ENCODE peak calls at places on chromosomes 12 and 14, in six cellular contexts. One of them, this sample, is unnamed.
A peak's percentile ranks its signal among the peaks of the same experiment; 100 is the strongest.

GRCh38 chr12:57127101-57127709 is 1.1 kb upstream of the LRP1 start:
- DNase-seq in A549: peak; percentile 70
- DNase-seq in uterus: peak; percentile 72
- DNase-seq in AG10803: no peak
- DNase-seq in WTC11: peak; percentile 76
- DNase-seq in suprapubic skin: peak; percentile 84
- DNase-seq in this sample: peak; percentile 73

GRCh38 chr12:103800252-103800771 is 40.7 kb downstream of the NT5DC3 start:
- DNase-seq in A549: no peak
- DNase-seq in uterus: peak; percentile 53
- DNase-seq in AG10803: peak; percentile 80
- DNase-seq in WTC11: no peak
- DNase-seq in suprapubic skin: no peak
- DNase-seq in this sample: no peak

GRCh38 chr14:99173086-99173485 is 98.9 kb downstream of the BCL11B start:
- DNase-seq in A549: no peak
- DNase-seq in uterus: no peak
- DNase-seq in AG10803: no peak
- DNase-seq in WTC11: no peak
- DNase-seq in suprapubic skin: peak; percentile 46
- DNase-seq in this sample: no peak

GRCh38 chr12:27498159-27498558 is 25.8 kb upstream of the PPFIBP1 start:
- DNase-seq in A549: no peak
- DNase-seq in uterus: no peak
- DNase-seq in AG10803: no peak
- DNase-seq in WTC11: no peak
- DNase-seq in suprapubic skin: no peak
- DNase-seq in this sample: no peak

GRCh38 chr14:25006961-25007795 is 42.8 kb downstream of the STXBP6 start:
- DNase-seq in A549: peak; percentile 21
- DNase-seq in uterus: no peak
- DNase-seq in AG10803: peak; percentile 91
- DNase-seq in WTC11: no peak
- DNase-seq in suprapubic skin: no peak
- DNase-seq in this sample: no peak

GRCh38 chr12:117063162-117063911 is 35.9 kb downstream of the TESC start:
- DNase-seq in A549: no peak
- DNase-seq in uterus: no peak
- DNase-seq in AG10803: no peak
- DNase-seq in WTC11: no peak
- DNase-seq in suprapubic skin: no peak
- DNase-seq in this sample: no peak

GRCh38 chr12:121748218-121748570 is 35.6 kb downstream of the TMEM120B start:
- DNase-seq in A549: peak; percentile 64
- DNase-seq in uterus: peak; percentile 31
- DNase-seq in AG10803: no peak
- DNase-seq in WTC11: peak; percentile 46
- DNase-seq in suprapubic skin: no peak
- DNase-seq in this sample: peak; percentile 27

GRCh38 chr14:99702115-99702514 is 18.0 kb downstream of the CYP46A1 start:
- DNase-seq in A549: no peak
- DNase-seq in uterus: no peak
- DNase-seq in AG10803: no peak
- DNase-seq in WTC11: no peak
- DNase-seq in suprapubic skin: no peak
- DNase-seq in this sample: no peak

GRCh38 chr12:39692258-39692853 is 72.8 kb upstream of the ABCD2 start:
- DNase-seq in A549: no peak
- DNase-seq in uterus: no peak
- DNase-seq in AG10803: peak; percentile 6
- DNase-seq in WTC11: no peak
- DNase-seq in suprapubic skin: no peak
- DNase-seq in this sample: no peak

GRCh38 chr12:121465921-121466799 is 66.2 kb downstream of the RNF34 start:
- DNase-seq in A549: peak; percentile 43
- DNase-seq in uterus: no peak
- DNase-seq in AG10803: peak; percentile 30
- DNase-seq in WTC11: no peak
- DNase-seq in suprapubic skin: no peak
- DNase-seq in this sample: peak; percentile 60

GRCh38 chr14:59677771-59678211 is 101.2 kb upstream of the CCDC175 start:
- DNase-seq in A549: no peak
- DNase-seq in uterus: no peak
- DNase-seq in AG10803: peak; percentile 38
- DNase-seq in WTC11: no peak
- DNase-seq in suprapubic skin: no peak
- DNase-seq in this sample: no peak

GRCh38 chr14:30779210-30779609 is 95.1 kb upstream of the COCH start:
- DNase-seq in A549: no peak
- DNase-seq in uterus: no peak
- DNase-seq in AG10803: no peak
- DNase-seq in WTC11: no peak
- DNase-seq in suprapubic skin: no peak
- DNase-seq in this sample: no peak

GRCh38 chr12:95225645-95226212 is 8.1 kb downstream of the VEZT start:
- DNase-seq in A549: no peak
- DNase-seq in uterus: no peak
- DNase-seq in AG10803: no peak
- DNase-seq in WTC11: no peak
- DNase-seq in suprapubic skin: no peak
- DNase-seq in this sample: no peak

GRCh38 chr12:49706351-49707126 is 666 bp downstream of the FMNL3 start:
- DNase-seq in A549: no peak
- DNase-seq in uterus: no peak
- DNase-seq in AG10803: peak; percentile 42
- DNase-seq in WTC11: peak; percentile 41
- DNase-seq in suprapubic skin: peak; percentile 69
- DNase-seq in this sample: peak; percentile 40

GRCh38 chr12:111180830-111181726 is 187.8 kb downstream of the PHETA1 start:
- DNase-seq in A549: no peak
- DNase-seq in uterus: peak; percentile 57
- DNase-seq in AG10803: peak; percentile 37
- DNase-seq in WTC11: no peak
- DNase-seq in suprapubic skin: peak; percentile 71
- DNase-seq in this sample: no peak

GRCh38 chr14:52253503-52253902 is 14.0 kb upstream of the PTGDR start:
- DNase-seq in A549: no peak
- DNase-seq in uterus: no peak
- DNase-seq in AG10803: no peak
- DNase-seq in WTC11: peak; percentile 14
- DNase-seq in suprapubic skin: no peak
- DNase-seq in this sample: no peak

GRCh38 chr14:89391123-89391522 is 25.9 kb downstream of the FOXN3 start:
- DNase-seq in A549: no peak
- DNase-seq in uterus: no peak
- DNase-seq in AG10803: no peak
- DNase-seq in WTC11: no peak
- DNase-seq in suprapubic skin: no peak
- DNase-seq in this sample: no peak

GRCh38 chr12:64390275-64390851 is at the start of gene C12orf56:
- DNase-seq in A549: peak; percentile 84
- DNase-seq in uterus: no peak
- DNase-seq in AG10803: peak; percentile 30
- DNase-seq in WTC11: peak; percentile 78
- DNase-seq in suprapubic skin: no peak
- DNase-seq in this sample: peak; percentile 62

GRCh38 chr12:42020226-42020625 is 124.4 kb downstream of the GXYLT1 start:
- DNase-seq in A549: no peak
- DNase-seq in uterus: no peak
- DNase-seq in AG10803: no peak
- DNase-seq in WTC11: no peak
- DNase-seq in suprapubic skin: no peak
- DNase-seq in this sample: no peak

GRCh38 chr14:21300892-21301291 is 21.0 kb downstream of the RPGRIP1 start:
- DNase-seq in A549: no peak
- DNase-seq in uterus: no peak
- DNase-seq in AG10803: no peak
- DNase-seq in WTC11: peak; percentile 70
- DNase-seq in suprapubic skin: no peak
- DNase-seq in this sample: peak; percentile 63

GRCh38 chr12:116135209-116135930 is 142.1 kb downstream of the MED13L start:
- DNase-seq in A549: peak; percentile 28
- DNase-seq in uterus: no peak
- DNase-seq in AG10803: peak; percentile 52
- DNase-seq in WTC11: no peak
- DNase-seq in suprapubic skin: no peak
- DNase-seq in this sample: no peak

GRCh38 chr12:103333676-103334075 is 162.1 kb downstream of the C12orf42 start:
- DNase-seq in A549: no peak
- DNase-seq in uterus: no peak
- DNase-seq in AG10803: no peak
- DNase-seq in WTC11: no peak
- DNase-seq in suprapubic skin: no peak
- DNase-seq in this sample: no peak

GRCh38 chr12:27975222-27976136 is 2.9 kb upstream of the PTHLH start:
- DNase-seq in A549: no peak
- DNase-seq in uterus: no peak
- DNase-seq in AG10803: peak; percentile 57
- DNase-seq in WTC11: peak; percentile 56
- DNase-seq in suprapubic skin: no peak
- DNase-seq in this sample: peak; percentile 50

GRCh38 chr14:100855256-100855930 is 29.5 kb downstream of the MEG3 start:
- DNase-seq in A549: no peak
- DNase-seq in uterus: no peak
- DNase-seq in AG10803: no peak
- DNase-seq in WTC11: no peak
- DNase-seq in suprapubic skin: no peak
- DNase-seq in this sample: no peak
- TF ChIP-seq CTCF in A549: no peak
- TF ChIP-seq CTCF in uterus: no peak
- TF ChIP-seq CTCF in AG10803: no peak
- TF ChIP-seq CTCF in WTC11: no peak
- TF ChIP-seq CTCF in suprapubic skin: no peak
- TF ChIP-seq CTCF in this sample: no peak

GRCh38 chr14:95260537-95261440 is 58.9 kb downstream of the CLMN start:
- DNase-seq in A549: no peak
- DNase-seq in uterus: no peak
- DNase-seq in AG10803: peak; percentile 57
- DNase-seq in WTC11: no peak
- DNase-seq in suprapubic skin: no peak
- DNase-seq in this sample: no peak

GRCh38 chr14:95258156-95258555 is 61.6 kb downstream of the CLMN start:
- DNase-seq in A549: no peak
- DNase-seq in uterus: no peak
- DNase-seq in AG10803: no peak
- DNase-seq in WTC11: no peak
- DNase-seq in suprapubic skin: no peak
- DNase-seq in this sample: no peak

GRCh38 chr14:95257521-95257920 is 62.2 kb downstream of the CLMN start:
- DNase-seq in A549: no peak
- DNase-seq in uterus: no peak
- DNase-seq in AG10803: no peak
- DNase-seq in WTC11: no peak
- DNase-seq in suprapubic skin: no peak
- DNase-seq in this sample: no peak

GRCh38 chr14:95256776-95257060 is 63.0 kb downstream of the CLMN start:
- DNase-seq in A549: no peak
- DNase-seq in uterus: no peak
- DNase-seq in AG10803: no peak
- DNase-seq in WTC11: no peak
- DNase-seq in suprapubic skin: no peak
- DNase-seq in this sample: no peak

DNA sequence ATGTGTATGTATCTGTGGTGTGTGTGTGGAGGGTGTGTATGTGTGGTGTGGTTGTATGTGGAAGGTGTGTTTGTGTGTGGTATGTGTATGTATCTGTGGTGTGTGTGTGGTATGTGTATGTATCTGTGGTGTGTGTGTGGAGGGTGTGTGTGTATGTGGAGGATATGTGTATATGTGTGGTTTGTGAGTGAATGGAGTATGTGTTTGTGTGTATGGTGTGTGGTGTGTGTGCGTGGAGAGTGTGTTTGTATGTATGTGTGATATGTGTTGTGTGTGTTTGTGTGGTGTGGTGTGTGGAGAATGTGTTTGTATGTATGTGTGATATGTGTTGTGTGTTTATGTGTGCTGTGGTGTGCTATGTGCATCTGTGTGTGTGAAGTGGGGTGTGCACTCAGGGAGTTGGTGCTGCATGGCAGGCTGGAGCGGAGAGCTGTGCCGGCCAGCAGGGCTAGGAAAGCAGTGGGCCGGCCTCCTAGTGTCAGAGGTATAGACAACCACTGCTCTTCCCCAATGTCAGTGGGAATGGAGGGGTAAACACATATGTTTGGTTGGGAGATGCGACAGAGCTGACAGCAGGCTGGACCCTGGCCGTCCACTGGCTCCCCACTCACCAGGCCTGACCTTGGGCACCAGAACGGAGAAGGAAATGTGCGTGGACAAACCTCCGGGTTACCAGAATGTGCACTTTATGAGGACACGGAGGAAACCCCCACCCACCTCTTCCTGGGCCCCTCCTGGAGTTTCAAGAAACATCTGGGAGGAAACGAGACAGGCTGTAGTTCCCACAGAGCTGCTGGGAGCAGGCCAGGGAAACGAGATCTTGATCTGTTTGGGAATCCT is 60.7 kb downstream of the CLMN start:
- DNase-seq in A549: no peak
- DNase-seq in uterus: no peak
- DNase-seq in AG10803: no peak
- DNase-seq in WTC11: no peak
- DNase-seq in suprapubic skin: no peak
- DNase-seq in this sample: no peak
- TF ChIP-seq CTCF in A549: no peak
- TF ChIP-seq CTCF in uterus: no peak
- TF ChIP-seq CTCF in AG10803: no peak
- TF ChIP-seq CTCF in WTC11: no peak
- TF ChIP-seq CTCF in suprapubic skin: no peak
- TF ChIP-seq CTCF in this sample: no peak

GRCh38 chr14:69685716-69686115 is 74.3 kb downstream of the SUSD6 start:
- DNase-seq in A549: no peak
- DNase-seq in uterus: peak; percentile 68
- DNase-seq in AG10803: peak; percentile 61
- DNase-seq in WTC11: no peak
- DNase-seq in suprapubic skin: no peak
- DNase-seq in this sample: no peak
- TF ChIP-seq CTCF in A549: no peak
- TF ChIP-seq CTCF in uterus: no peak
- TF ChIP-seq CTCF in AG10803: no peak
- TF ChIP-seq CTCF in WTC11: no peak
- TF ChIP-seq CTCF in suprapubic skin: no peak
- TF ChIP-seq CTCF in this sample: no peak

GRCh38 chr14:49623387-49623786 is 2.8 kb downstream of the MGAT2 start:
- DNase-seq in A549: no peak
- DNase-seq in uterus: no peak
- DNase-seq in AG10803: no peak
- DNase-seq in WTC11: no peak
- DNase-seq in suprapubic skin: no peak
- DNase-seq in this sample: no peak
- TF ChIP-seq CTCF in A549: no peak
- TF ChIP-seq CTCF in uterus: no peak
- TF ChIP-seq CTCF in AG10803: no peak
- TF ChIP-seq CTCF in WTC11: no peak
- TF ChIP-seq CTCF in suprapubic skin: no peak
- TF ChIP-seq CTCF in this sample: no peak

DNA sequence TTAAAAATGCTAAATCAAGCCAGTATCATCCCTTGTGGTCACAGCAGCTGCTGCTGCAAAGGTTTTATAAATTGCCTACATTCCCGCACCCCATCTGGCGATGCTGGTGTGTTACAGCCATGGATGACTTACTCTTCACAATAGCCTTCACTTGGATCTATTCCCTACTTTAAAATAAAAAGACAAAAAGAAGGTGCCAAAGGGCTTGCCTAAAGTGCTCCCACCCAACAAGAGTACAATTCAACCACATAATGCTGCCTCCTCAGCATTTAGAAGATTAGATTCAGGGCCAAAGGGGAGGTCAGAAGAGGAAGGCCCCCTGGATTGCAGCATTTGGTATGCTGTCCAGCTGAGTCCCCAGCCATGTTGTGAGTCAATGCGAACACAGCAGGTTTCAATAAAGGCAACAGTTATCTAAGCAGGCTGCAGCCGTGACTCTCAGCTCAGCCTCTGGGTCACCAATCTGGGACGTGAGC is 176.1 kb downstream of the DAD1 start:
- DNase-seq in A549: no peak
- DNase-seq in uterus: no peak
- DNase-seq in AG10803: peak; percentile 66
- DNase-seq in WTC11: no peak
- DNase-seq in suprapubic skin: no peak
- DNase-seq in this sample: no peak
- TF ChIP-seq CTCF in A549: no peak
- TF ChIP-seq CTCF in uterus: no peak
- TF ChIP-seq CTCF in AG10803: no peak
- TF ChIP-seq CTCF in WTC11: no peak
- TF ChIP-seq CTCF in suprapubic skin: no peak
- TF ChIP-seq CTCF in this sample: no peak